ENCODE peak calls at places on chromosomes 13 and 19, in five cellular contexts. One of them, this sample, is unnamed.

GRCh38 chr13:19860884-19861655 is 2.4 kb downstream of the ZMYM5 start:
- DNase-seq in NCI-H1417: no peak
- DNase-seq in activated effector memory CD4-positive, alpha-beta T cell treated with Interleukin-2 at 50 U/mL for 16 hours: no peak
- DNase-seq in stimulated activated CD8-positive, alpha-beta memory T cell treated with anti-CD3 and anti-CD28 coated beads, Interleukin-4, amount 100 ng/mL, for 1 hour: no peak
- DNase-seq in brain microvascular endothelial cell: peak; percentile 48
- DNase-seq in this sample: peak; percentile 51

GRCh38 chr13:113927661-113928581 is 46.0 kb downstream of the C13orf46 start:
- DNase-seq in NCI-H1417: no peak
- DNase-seq in activated effector memory CD4-positive, alpha-beta T cell treated with Interleukin-2 at 50 U/mL for 16 hours: no peak
- DNase-seq in stimulated activated CD8-positive, alpha-beta memory T cell treated with anti-CD3 and anti-CD28 coated beads, Interleukin-4, amount 100 ng/mL, for 1 hour: no peak
- DNase-seq in brain microvascular endothelial cell: peak; percentile 71
- DNase-seq in this sample: peak; percentile 95

GRCh38 chr13:95226932-95227718 is 74.1 kb downstream of the ABCC4 start:
- DNase-seq in NCI-H1417: no peak
- DNase-seq in activated effector memory CD4-positive, alpha-beta T cell treated with Interleukin-2 at 50 U/mL for 16 hours: no peak
- DNase-seq in stimulated activated CD8-positive, alpha-beta memory T cell treated with anti-CD3 and anti-CD28 coated beads, Interleukin-4, amount 100 ng/mL, for 1 hour: no peak
- DNase-seq in brain microvascular endothelial cell: no peak
- DNase-seq in this sample: no peak

GRCh38 chr19:18419195-18419698 is at the start of gene SSBP4:
- DNase-seq in NCI-H1417: peak; percentile 75
- DNase-seq in activated effector memory CD4-positive, alpha-beta T cell treated with Interleukin-2 at 50 U/mL for 16 hours: peak; percentile 67
- DNase-seq in stimulated activated CD8-positive, alpha-beta memory T cell treated with anti-CD3 and anti-CD28 coated beads, Interleukin-4, amount 100 ng/mL, for 1 hour: no peak
- DNase-seq in brain microvascular endothelial cell: peak; percentile 53
- DNase-seq in this sample: peak; percentile 64

GRCh38 chr13:50707533-50708096 is 135.9 kb downstream of the DLEU7 start:
- DNase-seq in NCI-H1417: no peak
- DNase-seq in activated effector memory CD4-positive, alpha-beta T cell treated with Interleukin-2 at 50 U/mL for 16 hours: no peak
- DNase-seq in stimulated activated CD8-positive, alpha-beta memory T cell treated with anti-CD3 and anti-CD28 coated beads, Interleukin-4, amount 100 ng/mL, for 1 hour: no peak
- DNase-seq in brain microvascular endothelial cell: no peak
- DNase-seq in this sample: no peak

GRCh38 chr13:25217023-25217909 is 45.2 kb upstream of the AMER2 start:
- DNase-seq in NCI-H1417: peak; percentile 4
- DNase-seq in activated effector memory CD4-positive, alpha-beta T cell treated with Interleukin-2 at 50 U/mL for 16 hours: no peak
- DNase-seq in stimulated activated CD8-positive, alpha-beta memory T cell treated with anti-CD3 and anti-CD28 coated beads, Interleukin-4, amount 100 ng/mL, for 1 hour: no peak
- DNase-seq in brain microvascular endothelial cell: peak; percentile 38
- DNase-seq in this sample: peak; percentile 9

GRCh38 chr19:16274466-16274865 is 50.2 kb upstream of the KLF2 start:
- DNase-seq in NCI-H1417: no peak
- DNase-seq in activated effector memory CD4-positive, alpha-beta T cell treated with Interleukin-2 at 50 U/mL for 16 hours: no peak
- DNase-seq in stimulated activated CD8-positive, alpha-beta memory T cell treated with anti-CD3 and anti-CD28 coated beads, Interleukin-4, amount 100 ng/mL, for 1 hour: no peak
- DNase-seq in brain microvascular endothelial cell: no peak
- DNase-seq in this sample: no peak

GRCh38 chr13:70253411-70253810 is 145.2 kb upstream of the KLHL1 start:
- DNase-seq in NCI-H1417: no peak
- DNase-seq in activated effector memory CD4-positive, alpha-beta T cell treated with Interleukin-2 at 50 U/mL for 16 hours: no peak
- DNase-seq in stimulated activated CD8-positive, alpha-beta memory T cell treated with anti-CD3 and anti-CD28 coated beads, Interleukin-4, amount 100 ng/mL, for 1 hour: no peak
- DNase-seq in brain microvascular endothelial cell: peak; percentile 1
- DNase-seq in this sample: no peak

This sample was measured in stromal cell of bone marrow.